ENCODE peak calls at places on chromosomes 2 and 18, in six cellular contexts. W is bronchial epithelial cell, A is SW480, T is T-helper 1 cell, B is mesenchymal stem cell, L is gastrocnemius medialis. V is an unnamed sample.

GRCh38 chr2:68466361-68466777 is 725 bp downstream of the FBXO48 start:
- DNase-seq in W (peak; percentile 88), A (peak; percentile 47), T (peak; percentile 57), B (peak; percentile 73), L (no peak), V (peak; percentile 48)

GRCh38 chr2:142223309-142223708 is 92.5 kb upstream of the LRP1B start:
- DNase-seq in W (no peak), A (no peak), T (no peak), B (peak; percentile 54), L (no peak), V (no peak)

GRCh38 chr2:235709124-235709813 is 215.4 kb downstream of the AGAP1 start:
- DNase-seq in W (peak; percentile 87), A (peak; percentile 95), T (no peak), B (peak; percentile 47), L (peak; percentile 66), V (no peak)

GRCh38 chr2:112621792-112622527 is 23.8 kb upstream of the SLC20A1 start:
- DNase-seq in W (peak; percentile 86), A (no peak), T (no peak), B (peak; percentile 65), L (no peak), V (no peak)

GRCh38 chr2:161273038-161273760 is 35.0 kb upstream of the PSMD14 start:
- DNase-seq in W (peak; percentile 69), A (peak; percentile 62), T (peak; percentile 36), B (peak; percentile 67), L (no peak), V (no peak)

GRCh38 chr2:11750917-11751316 is 4.5 kb downstream of the LPIN1 start:
- DNase-seq in W (peak; percentile 47), A (no peak), T (no peak), B (no peak), L (peak; percentile 49), V (no peak)

GRCh38 chr2:155377178-155377780 is 678.8 kb downstream of the KCNJ3 start:
- DNase-seq in W (peak; percentile 60), A (peak; percentile 36), T (no peak), B (peak; percentile 28), L (no peak), V (no peak)

GRCh38 chr18:63970803-63971191 is 916 bp downstream of the SERPINB8 start:
- DNase-seq in W (peak; percentile 64), A (peak; percentile 49), T (no peak), B (peak; percentile 72), L (no peak), V (no peak)

GRCh38 chr2:33583194-33583938 is 15.7 kb downstream of the FAM98A start:
- DNase-seq in W (peak; percentile 13), A (peak; percentile 29), T (peak; percentile 21), B (peak; percentile 57), L (no peak), V (no peak)

GRCh38 chr2:155846249-155846648 is 486.3 kb downstream of the NR4A2 start:
- DNase-seq in W (peak; percentile 82), A (peak; percentile 62), T (no peak), B (peak; percentile 4), L (no peak), V (no peak)

GRCh38 chr2:113391073-113391472 is 46.4 kb upstream of the ZNG1B start:
- DNase-seq in W (no peak), A (no peak), T (no peak), B (no peak), L (no peak), V (no peak)